ENCODE peak calls at places on chromosomes 4 and X, in nine cellular contexts. K is pancreas, A is ovary, L is dorsolateral prefrontal cortex, H is heart right ventricle, T is lower lobe of right lung, S is HepG2, J is PC-9, V is SK-N-SH. X is an unnamed sample.

GRCh38 chrX:138026211-138026610 is 460.3 kb downstream of the ZIC3 start:
- DNase-seq in K (no peak), A (no peak), L (no peak), H (no peak), T (no peak), S (no peak), J (no peak), V (peak), X (no peak)

GRCh38 chr4:118997601-118998000 is 108.9 kb downstream of the SYNPO2 start:
- DNase-seq in K (no peak), A (no peak), L (no peak), H (no peak), T (no peak), S (no peak), J (no peak), V (no peak), X (no peak)

GRCh38 chrX:45322382-45322781 is 121.7 kb upstream of the DIPK2B start:
- DNase-seq in K (peak), A (peak), L (no peak), H (no peak), T (no peak), S (peak), J (peak), V (no peak), X (peak)

GRCh38 chr4:17781831-17782287 is 438 bp upstream of the FAM184B start:
- DNase-seq in K (no peak), A (no peak), L (no peak), H (no peak), T (no peak), S (no peak), J (no peak), V (no peak), X (no peak)

GRCh38 chrX:118627084-118627758 is 100.2 kb upstream of the IL13RA1 start:
- DNase-seq in K (no peak), A (no peak), L (no peak), H (no peak), T (no peak), S (peak), J (peak), V (peak), X (no peak)

GRCh38 chr4:70059149-70059548 is 8.9 kb downstream of the HTN1 start:
- DNase-seq in K (no peak), A (no peak), L (no peak), H (no peak), T (no peak), S (no peak), J (no peak), V (no peak), X (no peak)

GRCh38 chrX:104411800-104412199 is 154.2 kb upstream of the IL1RAPL2 start:
- DNase-seq in K (no peak), A (no peak), L (no peak), H (no peak), T (peak), S (no peak), J (no peak), V (no peak), X (no peak)

GRCh38 chr4:97238956-97239698 is 904.1 kb downstream of the STPG2 start:
- DNase-seq in K (no peak), A (no peak), L (no peak), H (no peak), T (no peak), S (no peak), J (no peak), V (no peak), X (no peak)

GRCh38 chr4:44736900-44737299 is 10.5 kb upstream of the GNPDA2 start:
- DNase-seq in K (no peak), A (no peak), L (no peak), H (no peak), T (no peak), S (no peak), J (no peak), V (no peak), X (no peak)

GRCh38 chr4:56787380-56787779 is 34.1 kb downstream of the SPINK2 start:
- DNase-seq in K (no peak), A (peak), L (no peak), H (no peak), T (no peak), S (no peak), J (no peak), V (no peak), X (no peak)

GRCh38 chrX:44314259-44314734 is 29.2 kb downstream of the EFHC2 start:
- DNase-seq in K (no peak), A (no peak), L (no peak), H (peak), T (peak), S (no peak), J (peak), V (peak), X (peak)

GRCh38 chr4:26377352-26378311 is 56.8 kb downstream of the RBPJ start:
- DNase-seq in K (no peak), A (no peak), L (no peak), H (no peak), T (no peak), S (no peak), J (no peak), V (no peak), X (no peak)

GRCh38 chrX:43953218-43953617 is 20.0 kb downstream of the NDP start:
- DNase-seq in K (no peak), A (no peak), L (no peak), H (no peak), T (no peak), S (no peak), J (no peak), V (no peak), X (no peak)

GRCh38 chr4:77092832-77093800 is 17.3 kb upstream of the CCNI start:
- DNase-seq in K (no peak), A (no peak), L (no peak), H (no peak), T (no peak), S (no peak), J (no peak), V (no peak), X (no peak)

GRCh38 chr4:121227254-121227867 is 63.2 kb upstream of the TNIP3 start:
- DNase-seq in K (no peak), A (no peak), L (no peak), H (no peak), T (no peak), S (no peak), J (no peak), V (no peak), X (no peak)

GRCh38 chrX:115023811-115024210 is 6.4 kb upstream of the IL13RA2 start:
- DNase-seq in K (no peak), A (no peak), L (no peak), H (no peak), T (no peak), S (no peak), J (no peak), V (no peak), X (no peak)

DNA sequence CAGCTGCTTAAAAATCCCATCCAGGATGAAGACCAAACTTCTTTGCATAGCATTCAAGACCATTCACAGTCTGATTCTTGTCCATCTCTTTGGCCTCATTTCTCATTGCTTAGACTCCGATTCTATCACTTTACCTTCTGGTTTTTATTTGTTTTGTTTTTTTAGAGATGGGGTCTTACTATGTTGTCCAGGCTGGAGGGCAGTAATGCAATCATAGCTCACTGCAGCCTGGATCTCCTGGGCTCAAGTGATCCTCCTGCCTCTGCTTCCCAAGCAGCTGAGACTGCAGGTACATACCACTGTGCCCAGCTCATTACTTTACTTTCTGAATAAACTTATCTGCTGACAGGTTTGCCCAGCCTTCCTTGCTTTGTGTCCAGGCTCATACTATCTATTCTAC is 152.8 kb downstream of the TMEM164 start:
- DNase-seq in K (no peak), A (no peak), L (no peak), H (no peak), T (no peak), S (no peak), J (no peak), V (no peak), X (no peak)
- TF ChIP-seq CTCF in K (no peak), A (no peak), L (no peak), H (no peak), T (no peak), S (no peak), J (no peak), V (no peak), X (no peak)

GRCh38 chrX:2502668-2503519 is 2.1 kb upstream of the DHRSX start:
- DNase-seq in K (no peak), A (no peak), L (no peak), H (no peak), T (no peak), S (no peak), J (peak), V (no peak), X (no peak)
- H3K27ac ChIP-seq in K (no peak), A (no peak), L (no peak), H (no peak), T (no peak), S (no peak), J (peak), V (no peak), X (no peak)

DNA sequence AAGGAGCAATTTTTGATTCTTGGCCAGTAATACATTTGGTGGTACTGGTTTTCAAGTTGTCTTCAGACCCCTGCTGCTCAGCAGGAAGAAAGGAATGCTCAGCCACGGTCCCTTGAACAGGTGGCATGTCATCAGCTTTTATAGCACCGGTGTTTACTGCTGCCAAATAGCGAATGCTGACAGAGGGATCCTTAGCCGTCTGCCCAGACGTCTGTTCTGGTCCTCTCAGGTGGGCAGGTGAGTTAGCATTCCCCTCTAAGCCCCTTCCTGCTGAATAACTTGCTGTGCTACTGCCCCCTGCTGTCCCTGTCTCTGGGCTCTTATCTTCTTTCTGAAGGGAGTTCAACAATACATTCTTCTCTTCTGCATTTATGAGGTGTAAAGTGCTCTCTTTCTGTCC is 28.4 kb downstream of the BOD1L1 start:
- DNase-seq in K (no peak), A (no peak), L (no peak), H (no peak), T (no peak), S (no peak), J (no peak), V (peak), X (no peak)
- TF ChIP-seq CTCF in K (no peak), A (no peak), L (no peak), H (peak), T (no peak), S (no peak), J (no peak), V (peak), X (peak)

DNA sequence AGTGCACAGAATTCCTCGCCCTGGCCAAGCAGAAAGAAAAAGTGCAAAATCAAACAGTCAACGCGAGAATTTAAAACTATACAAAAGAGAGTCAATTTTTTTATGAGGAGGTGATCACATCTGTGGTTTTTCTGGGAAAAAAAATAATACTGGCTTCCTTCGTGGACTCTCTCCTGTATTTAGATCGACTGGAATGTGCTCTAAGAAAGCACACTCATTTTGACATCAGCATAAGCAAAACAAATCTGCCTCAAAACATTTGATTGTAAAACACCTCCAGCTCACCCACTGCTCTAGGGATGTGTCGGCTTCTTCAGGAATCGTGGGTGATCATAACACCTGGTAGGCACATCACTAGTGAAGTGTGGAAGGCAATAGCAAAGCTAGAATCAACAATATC is 417.4 kb upstream of the FAT1 start:
- DNase-seq in K (no peak), A (no peak), L (no peak), H (no peak), T (no peak), S (no peak), J (no peak), V (no peak), X (no peak)
- H3K27ac ChIP-seq in K (no peak), A (no peak), L (no peak), H (no peak), T (no peak), S (no peak), J (no peak), V (no peak), X (no peak)

GRCh38 chr4:176660561-176660960 is 132.2 kb downstream of the VEGFC start:
- DNase-seq in K (no peak), A (no peak), L (no peak), H (no peak), T (no peak), S (no peak), J (no peak), V (no peak), X (no peak)
- TF ChIP-seq CTCF in K (no peak), A (no peak), L (no peak), H (no peak), T (no peak), S (no peak), J (no peak), V (peak), X (no peak)

DNA sequence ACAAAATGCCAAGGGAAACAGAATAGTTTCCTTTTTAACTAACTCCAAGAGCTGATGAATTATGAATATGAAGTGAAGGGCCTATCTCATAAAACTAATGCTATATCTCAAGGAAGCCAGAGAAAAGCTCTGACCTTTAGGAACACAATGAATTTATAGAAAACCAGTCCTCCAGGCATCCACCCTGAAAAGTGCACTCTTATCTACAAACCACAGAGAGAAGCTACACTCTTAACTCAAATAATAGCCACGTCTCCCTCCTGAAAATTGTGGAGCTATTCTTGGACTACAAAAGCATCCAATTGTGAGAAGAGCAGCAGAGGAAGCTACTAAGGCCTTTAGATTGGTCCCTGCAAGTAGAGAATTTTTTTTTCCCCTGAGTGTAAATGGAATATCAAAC is 253.9 kb downstream of the IL15 start:
- DNase-seq in K (no peak), A (no peak), L (no peak), H (no peak), T (no peak), S (no peak), J (no peak), V (no peak), X (no peak)
- H3K27ac ChIP-seq in K (no peak), A (no peak), L (no peak), H (no peak), T (no peak), S (no peak), J (no peak), V (no peak), X (no peak)

GRCh38 chr4:146029147-146029546 is 90.5 kb upstream of the ZNF827 start:
- DNase-seq in K (no peak), A (no peak), L (no peak), H (no peak), T (no peak), S (no peak), J (no peak), V (no peak), X (no peak)

GRCh38 chr4:146033149-146033548 is 94.5 kb upstream of the ZNF827 start:
- DNase-seq in K (peak), A (no peak), L (no peak), H (no peak), T (no peak), S (peak), J (no peak), V (no peak), X (no peak)

GRCh38 chr4:146029939-146030710 is 91.5 kb upstream of the ZNF827 start:
- DNase-seq in K (no peak), A (no peak), L (no peak), H (no peak), T (no peak), S (no peak), J (no peak), V (no peak), X (no peak)

GRCh38 chr4:146032234-146032860 is 93.7 kb upstream of the ZNF827 start:
- DNase-seq in K (no peak), A (no peak), L (no peak), H (no peak), T (no peak), S (no peak), J (no peak), V (no peak), X (no peak)
- TF ChIP-seq CTCF in K (no peak), A (no peak), L (no peak), H (no peak), T (no peak), S (no peak), J (no peak), V (no peak), X (no peak)

DNA sequence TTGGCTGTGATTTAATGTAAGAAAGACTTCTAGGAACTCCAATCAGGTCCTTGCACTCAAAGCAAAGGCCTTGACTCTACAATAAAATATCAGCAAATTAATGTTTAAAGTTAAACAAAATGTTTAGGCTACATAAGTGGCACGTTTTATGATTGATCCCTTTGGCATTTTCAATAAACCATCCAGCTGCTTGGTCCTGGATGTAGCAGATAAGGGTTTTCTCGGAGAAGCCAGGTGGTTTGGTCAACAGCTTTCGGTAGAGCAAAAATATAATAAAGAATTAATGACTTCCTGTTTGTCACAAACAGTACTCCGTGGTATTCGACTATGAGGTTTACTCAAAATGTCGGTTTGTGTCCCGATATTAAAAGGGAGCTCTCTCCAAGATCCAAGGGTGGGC is 95.8 kb downstream of the GEMIN8 start:
- DNase-seq in K (no peak), A (no peak), L (no peak), H (no peak), T (no peak), S (no peak), J (no peak), V (no peak), X (no peak)
- H3K27ac ChIP-seq in K (no peak), A (no peak), L (peak), H (no peak), T (no peak), S (no peak), J (no peak), V (no peak), X (no peak)

X was measured in HL-60.